ENCODE peak calls at places on chromosomes 1 and 21, in seven cellular contexts. One of them, this sample, is unnamed.

GRCh38 chr1:30407862-30408580 is 315.4 kb downstream of the MATN1 start:
- DNase-seq in AG09309: peak
- DNase-seq in glutamatergic neuron: no peak
- DNase-seq in left ventricle myocardium inferior: no peak
- DNase-seq in tibial nerve: no peak
- DNase-seq in GM12865: no peak
- DNase-seq in fibroblast of pulmonary artery: no peak
- DNase-seq in this sample: peak

GRCh38 chr21:44836666-44837471 is 19.0 kb upstream of the SUMO3 start:
- DNase-seq in AG09309: no peak
- DNase-seq in glutamatergic neuron: peak
- DNase-seq in left ventricle myocardium inferior: no peak
- DNase-seq in tibial nerve: no peak
- DNase-seq in GM12865: no peak
- DNase-seq in fibroblast of pulmonary artery: peak
- DNase-seq in this sample: no peak

GRCh38 chr1:220420700-220421099 is 107.2 kb upstream of the MARK1 start:
- DNase-seq in AG09309: no peak
- DNase-seq in glutamatergic neuron: no peak
- DNase-seq in left ventricle myocardium inferior: no peak
- DNase-seq in tibial nerve: no peak
- DNase-seq in GM12865: no peak
- DNase-seq in fibroblast of pulmonary artery: no peak
- DNase-seq in this sample: no peak

GRCh38 chr1:26166719-26167281 is 2.0 kb downstream of the C1orf232 start:
- DNase-seq in AG09309: no peak
- DNase-seq in glutamatergic neuron: no peak
- DNase-seq in left ventricle myocardium inferior: no peak
- DNase-seq in tibial nerve: no peak
- DNase-seq in GM12865: peak
- DNase-seq in fibroblast of pulmonary artery: no peak
- DNase-seq in this sample: no peak

GRCh38 chr1:168509875-168510594 is 33.8 kb downstream of the XCL2 start:
- DNase-seq in AG09309: no peak
- DNase-seq in glutamatergic neuron: no peak
- DNase-seq in left ventricle myocardium inferior: no peak
- DNase-seq in tibial nerve: no peak
- DNase-seq in GM12865: peak
- DNase-seq in fibroblast of pulmonary artery: no peak
- DNase-seq in this sample: no peak

GRCh38 chr1:217586586-217586985 is 44.3 kb downstream of the GPATCH2 start:
- DNase-seq in AG09309: no peak
- DNase-seq in glutamatergic neuron: no peak
- DNase-seq in left ventricle myocardium inferior: no peak
- DNase-seq in tibial nerve: no peak
- DNase-seq in GM12865: no peak
- DNase-seq in fibroblast of pulmonary artery: peak
- DNase-seq in this sample: no peak

GRCh38 chr1:44067258-44068250 is 36.3 kb upstream of the SLC6A9 start:
- DNase-seq in AG09309: no peak
- DNase-seq in glutamatergic neuron: no peak
- DNase-seq in left ventricle myocardium inferior: no peak
- DNase-seq in tibial nerve: no peak
- DNase-seq in GM12865: peak
- DNase-seq in fibroblast of pulmonary artery: no peak
- DNase-seq in this sample: no peak

GRCh38 chr1:19418503-19418971 is 66.8 kb downstream of the CAPZB start:
- DNase-seq in AG09309: no peak
- DNase-seq in glutamatergic neuron: no peak
- DNase-seq in left ventricle myocardium inferior: no peak
- DNase-seq in tibial nerve: no peak
- DNase-seq in GM12865: no peak
- DNase-seq in fibroblast of pulmonary artery: no peak
- DNase-seq in this sample: peak

GRCh38 chr1:193183019-193183643 is 3.3 kb downstream of the B3GALT2 start:
- DNase-seq in AG09309: no peak
- DNase-seq in glutamatergic neuron: no peak
- DNase-seq in left ventricle myocardium inferior: no peak
- DNase-seq in tibial nerve: no peak
- DNase-seq in GM12865: peak
- DNase-seq in fibroblast of pulmonary artery: peak
- DNase-seq in this sample: peak

GRCh38 chr21:28798798-28799197 is 193.9 kb downstream of the LTN1 start:
- DNase-seq in AG09309: peak
- DNase-seq in glutamatergic neuron: no peak
- DNase-seq in left ventricle myocardium inferior: no peak
- DNase-seq in tibial nerve: no peak
- DNase-seq in GM12865: no peak
- DNase-seq in fibroblast of pulmonary artery: peak
- DNase-seq in this sample: no peak

GRCh38 chr21:43957629-43958362 is 54.3 kb upstream of the TRAPPC10 start:
- DNase-seq in AG09309: no peak
- DNase-seq in glutamatergic neuron: no peak
- DNase-seq in left ventricle myocardium inferior: no peak
- DNase-seq in tibial nerve: no peak
- DNase-seq in GM12865: peak
- DNase-seq in fibroblast of pulmonary artery: no peak
- DNase-seq in this sample: no peak

GRCh38 chr1:245822997-245823396 is 668.2 kb downstream of the KIF26B start:
- DNase-seq in AG09309: peak
- DNase-seq in glutamatergic neuron: no peak
- DNase-seq in left ventricle myocardium inferior: no peak
- DNase-seq in tibial nerve: no peak
- DNase-seq in GM12865: no peak
- DNase-seq in fibroblast of pulmonary artery: peak
- DNase-seq in this sample: peak

GRCh38 chr1:205658943-205659581 is 21.2 kb downstream of the SLC45A3 start:
- DNase-seq in AG09309: no peak
- DNase-seq in glutamatergic neuron: peak
- DNase-seq in left ventricle myocardium inferior: peak
- DNase-seq in tibial nerve: peak
- DNase-seq in GM12865: peak
- DNase-seq in fibroblast of pulmonary artery: peak
- DNase-seq in this sample: peak

GRCh38 chr1:27572019-27572678 is 31.8 kb downstream of the AHDC1 start:
- DNase-seq in AG09309: no peak
- DNase-seq in glutamatergic neuron: peak
- DNase-seq in left ventricle myocardium inferior: peak
- DNase-seq in tibial nerve: no peak
- DNase-seq in GM12865: no peak
- DNase-seq in fibroblast of pulmonary artery: no peak
- DNase-seq in this sample: no peak

GRCh38 chr1:94798472-94798871 is 21.7 kb upstream of the SLC44A3 start:
- DNase-seq in AG09309: no peak
- DNase-seq in glutamatergic neuron: no peak
- DNase-seq in left ventricle myocardium inferior: no peak
- DNase-seq in tibial nerve: no peak
- DNase-seq in GM12865: no peak
- DNase-seq in fibroblast of pulmonary artery: no peak
- DNase-seq in this sample: no peak

GRCh38 chr1:90616395-90616794 is 100.7 kb downstream of the BARHL2 start:
- DNase-seq in AG09309: no peak
- DNase-seq in glutamatergic neuron: peak
- DNase-seq in left ventricle myocardium inferior: no peak
- DNase-seq in tibial nerve: no peak
- DNase-seq in GM12865: peak
- DNase-seq in fibroblast of pulmonary artery: peak
- DNase-seq in this sample: peak

GRCh38 chr1:92749024-92749634 is 35.8 kb downstream of the EVI5 start:
- DNase-seq in AG09309: no peak
- DNase-seq in glutamatergic neuron: no peak
- DNase-seq in left ventricle myocardium inferior: no peak
- DNase-seq in tibial nerve: no peak
- DNase-seq in GM12865: peak
- DNase-seq in fibroblast of pulmonary artery: peak
- DNase-seq in this sample: peak

GRCh38 chr1:161018631-161018930 is 2.4 kb downstream of the F11R start:
- DNase-seq in AG09309: no peak
- DNase-seq in glutamatergic neuron: no peak
- DNase-seq in left ventricle myocardium inferior: no peak
- DNase-seq in tibial nerve: no peak
- DNase-seq in GM12865: no peak
- DNase-seq in fibroblast of pulmonary artery: no peak
- DNase-seq in this sample: no peak

GRCh38 chr1:43285269-43285986 is at the start of gene C1orf210:
- DNase-seq in AG09309: no peak
- DNase-seq in glutamatergic neuron: no peak
- DNase-seq in left ventricle myocardium inferior: no peak
- DNase-seq in tibial nerve: no peak
- DNase-seq in GM12865: no peak
- DNase-seq in fibroblast of pulmonary artery: no peak
- DNase-seq in this sample: no peak

GRCh38 chr1:21814981-21815583 is 3.0 kb downstream of the LDLRAD2 start:
- DNase-seq in AG09309: no peak
- DNase-seq in glutamatergic neuron: no peak
- DNase-seq in left ventricle myocardium inferior: no peak
- DNase-seq in tibial nerve: no peak
- DNase-seq in GM12865: no peak
- DNase-seq in fibroblast of pulmonary artery: no peak
- DNase-seq in this sample: no peak

GRCh38 chr21:20040768-20041167 is 957.4 kb upstream of the NCAM2 start:
- DNase-seq in AG09309: no peak
- DNase-seq in glutamatergic neuron: no peak
- DNase-seq in left ventricle myocardium inferior: no peak
- DNase-seq in tibial nerve: no peak
- DNase-seq in GM12865: no peak
- DNase-seq in fibroblast of pulmonary artery: no peak
- DNase-seq in this sample: no peak
- TF ChIP-seq CTCF in AG09309: no peak
- TF ChIP-seq CTCF in glutamatergic neuron: peak
- TF ChIP-seq CTCF in left ventricle myocardium inferior: peak
- TF ChIP-seq CTCF in tibial nerve: no peak
- TF ChIP-seq CTCF in GM12865: no peak
- TF ChIP-seq CTCF in fibroblast of pulmonary artery: no peak
- TF ChIP-seq CTCF in this sample: no peak

GRCh38 chr1:63359561-63359960 is 7.9 kb upstream of the ALG6 start:
- DNase-seq in AG09309: no peak
- DNase-seq in glutamatergic neuron: no peak
- DNase-seq in left ventricle myocardium inferior: no peak
- DNase-seq in tibial nerve: no peak
- DNase-seq in GM12865: no peak
- DNase-seq in fibroblast of pulmonary artery: no peak
- DNase-seq in this sample: no peak

GRCh38 chr1:63362073-63362472 is 5.4 kb upstream of the ALG6 start:
- DNase-seq in AG09309: no peak
- DNase-seq in glutamatergic neuron: no peak
- DNase-seq in left ventricle myocardium inferior: no peak
- DNase-seq in tibial nerve: no peak
- DNase-seq in GM12865: no peak
- DNase-seq in fibroblast of pulmonary artery: no peak
- DNase-seq in this sample: no peak

GRCh38 chr1:63366915-63367217 is 561 bp upstream of the ALG6 start:
- DNase-seq in AG09309: no peak
- DNase-seq in glutamatergic neuron: no peak
- DNase-seq in left ventricle myocardium inferior: no peak
- DNase-seq in tibial nerve: no peak
- DNase-seq in GM12865: no peak
- DNase-seq in fibroblast of pulmonary artery: no peak
- DNase-seq in this sample: no peak

GRCh38 chr1:63363014-63363413 is 4.4 kb upstream of the ALG6 start:
- DNase-seq in AG09309: no peak
- DNase-seq in glutamatergic neuron: no peak
- DNase-seq in left ventricle myocardium inferior: no peak
- DNase-seq in tibial nerve: no peak
- DNase-seq in GM12865: no peak
- DNase-seq in fibroblast of pulmonary artery: no peak
- DNase-seq in this sample: no peak

DNA sequence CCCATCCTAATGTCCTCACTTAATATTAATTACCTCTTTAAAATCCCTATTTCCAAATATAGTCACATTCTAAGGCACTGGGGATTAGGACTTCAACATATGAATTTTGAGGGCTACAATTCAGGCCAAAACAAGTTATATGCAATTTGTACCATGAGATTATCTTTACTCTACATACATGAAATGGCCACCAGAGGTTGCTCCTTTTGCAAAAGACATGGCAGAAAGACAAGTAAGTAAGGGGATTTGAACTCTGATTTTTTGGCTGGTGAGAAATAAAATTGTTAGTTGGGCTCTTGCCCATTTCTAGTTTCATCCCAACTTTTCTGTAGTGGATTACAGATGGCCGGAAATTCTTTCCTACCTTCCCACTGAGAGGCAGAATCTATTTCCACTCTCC is 4.8 kb upstream of the ALG6 start:
- DNase-seq in AG09309: no peak
- DNase-seq in glutamatergic neuron: no peak
- DNase-seq in left ventricle myocardium inferior: no peak
- DNase-seq in tibial nerve: no peak
- DNase-seq in GM12865: no peak
- DNase-seq in fibroblast of pulmonary artery: no peak
- DNase-seq in this sample: no peak
- TF ChIP-seq CTCF in AG09309: no peak
- TF ChIP-seq CTCF in glutamatergic neuron: no peak
- TF ChIP-seq CTCF in left ventricle myocardium inferior: no peak
- TF ChIP-seq CTCF in tibial nerve: no peak
- TF ChIP-seq CTCF in GM12865: no peak
- TF ChIP-seq CTCF in fibroblast of pulmonary artery: no peak
- TF ChIP-seq CTCF in this sample: no peak

GRCh38 chr1:53593758-53594380 is 134.7 kb downstream of the DMRTB1 start:
- DNase-seq in AG09309: no peak
- DNase-seq in glutamatergic neuron: peak
- DNase-seq in left ventricle myocardium inferior: peak
- DNase-seq in tibial nerve: no peak
- DNase-seq in GM12865: no peak
- DNase-seq in fibroblast of pulmonary artery: peak
- DNase-seq in this sample: no peak
- TF ChIP-seq CTCF in AG09309: no peak
- TF ChIP-seq CTCF in glutamatergic neuron: peak
- TF ChIP-seq CTCF in left ventricle myocardium inferior: peak
- TF ChIP-seq CTCF in tibial nerve: no peak
- TF ChIP-seq CTCF in GM12865: no peak
- TF ChIP-seq CTCF in fibroblast of pulmonary artery: peak
- TF ChIP-seq CTCF in this sample: peak

DNA sequence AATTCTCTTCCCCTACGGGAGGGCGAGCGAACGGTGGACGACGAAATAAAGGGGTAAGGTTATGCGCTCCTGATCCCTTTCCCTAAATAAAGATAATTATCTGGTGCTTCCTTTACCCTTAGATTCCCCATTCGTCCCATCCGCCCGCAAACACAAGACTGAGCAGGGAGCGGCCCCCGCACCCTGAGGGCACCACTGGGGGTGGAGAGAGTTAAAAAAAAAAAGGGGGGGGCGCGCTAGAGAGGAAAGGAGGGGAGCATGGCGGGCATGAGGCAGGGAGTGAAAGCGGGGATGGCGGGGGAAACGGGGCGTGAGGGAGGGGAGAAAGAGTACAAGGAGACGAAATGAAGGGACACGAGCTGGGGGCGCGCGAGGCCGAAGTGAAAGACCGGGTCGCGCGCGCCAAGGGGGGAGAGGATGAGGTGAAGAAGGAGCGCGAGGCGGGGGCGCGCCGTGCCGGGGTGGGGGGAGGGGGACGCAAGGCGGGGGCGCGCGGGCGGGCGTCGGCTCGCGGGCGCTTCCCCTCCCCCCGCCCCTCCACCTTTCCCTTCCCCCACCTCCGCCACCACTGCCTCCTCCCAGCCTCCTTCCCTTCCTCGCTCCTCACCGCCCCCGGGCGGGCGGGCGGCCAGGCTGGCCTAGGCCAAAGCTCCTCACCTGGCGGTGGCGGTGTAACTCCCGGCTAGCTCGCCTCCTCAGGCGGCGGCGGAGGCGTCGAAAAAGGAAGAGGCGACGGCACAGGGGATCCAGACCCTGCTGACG is 515 bp downstream of the GATAD2B start:
- DNase-seq in AG09309: no peak
- DNase-seq in glutamatergic neuron: peak
- DNase-seq in left ventricle myocardium inferior: peak
- DNase-seq in tibial nerve: no peak
- DNase-seq in GM12865: peak
- DNase-seq in fibroblast of pulmonary artery: no peak
- DNase-seq in this sample: no peak
- TF ChIP-seq CTCF in AG09309: no peak
- TF ChIP-seq CTCF in glutamatergic neuron: no peak
- TF ChIP-seq CTCF in left ventricle myocardium inferior: peak
- TF ChIP-seq CTCF in tibial nerve: no peak
- TF ChIP-seq CTCF in GM12865: peak
- TF ChIP-seq CTCF in fibroblast of pulmonary artery: no peak
- TF ChIP-seq CTCF in this sample: peak

This sample was measured in brain microvascular endothelial cell.